ENCODE peak calls at places on chromosome 18, in four cellular contexts. M, Y, O and U are unnamed samples.
A peak's percentile ranks its signal among the peaks of the same experiment; 100 is the strongest.

GRCh38 chr18:58287626-58288289 is 243.7 kb downstream of the NEDD4L start:
- DNase-seq in Y (no peak), O (no peak), M (no peak), U (no peak)

GRCh38 chr18:11994346-11994707 is 13.0 kb downstream of the IMPA2 start:
- DNase-seq in Y (no peak), M (peak; percentile 89), O (peak; percentile 82), U (peak; percentile 93)

GRCh38 chr18:78701753-78702409 is 277.7 kb upstream of the SALL3 start:
- DNase-seq in O (no peak), Y (no peak), M (no peak), U (no peak)

GRCh38 chr18:36471393-36471792 is 173.9 kb downstream of the FHOD3 start:
- DNase-seq in O (no peak), Y (no peak), M (no peak), U (no peak)

GRCh38 chr18:74375999-74376398 is 60.4 kb downstream of the C18orf63 start:
- DNase-seq in O (peak; percentile 54), M (peak; percentile 72), Y (no peak), U (peak; percentile 5)

GRCh38 chr18:74069178-74070050 is 78.2 kb downstream of the FBXO15 start:
- DNase-seq in M (no peak), Y (no peak), O (no peak), U (no peak)

GRCh38 chr18:9135912-9136314 is 668 bp upstream of the ANKRD12 start:
- DNase-seq in M (peak; percentile 49), O (no peak), Y (no peak), U (no peak)

GRCh38 chr18:48602759-48603390 is 64.0 kb downstream of the CTIF start:
- DNase-seq in Y (no peak), M (no peak), O (no peak), U (no peak)

GRCh38 chr18:40925071-40925541 is 1029.9 kb upstream of the PIK3C3 start:
- DNase-seq in O (no peak), Y (no peak), M (peak; percentile 21), U (peak; percentile 66)

GRCh38 chr18:25097119-25098114 is 254.5 kb downstream of the ZNF521 start:
- DNase-seq in O (no peak), M (no peak), Y (no peak), U (peak; percentile 22)

GRCh38 chr18:21904856-21905255 is 164.3 kb downstream of the MIB1 start:
- DNase-seq in M (no peak), O (no peak), Y (no peak), U (no peak)

GRCh38 chr18:36303203-36303844 is 5.8 kb downstream of the FHOD3 start:
- DNase-seq in M (no peak), O (no peak), Y (no peak), U (no peak)

GRCh38 chr18:926946-927345 is 22.3 kb downstream of the ADCYAP1 start:
- DNase-seq in Y (no peak), O (no peak), M (no peak), U (no peak)

GRCh38 chr18:7566587-7567486 is at the start of gene PTPRM:
- DNase-seq in Y (peak; percentile 39), O (peak; percentile 83), M (peak; percentile 95), U (peak; percentile 90)

GRCh38 chr18:48749768-48750167 is 201.0 kb downstream of the SMAD7 start:
- DNase-seq in M (peak; percentile 92), O (peak; percentile 85), Y (no peak), U (peak; percentile 90)

GRCh38 chr18:80245781-80246655 is 1.3 kb downstream of the PARD6G start:
- DNase-seq in Y (no peak), M (no peak), O (no peak), U (no peak)
- H3K4me3 ChIP-seq in Y (no peak overlapping the region), M (no peak overlapping the region), O (peak overlapping the region; percentile 64), U (peak overlapping the region; percentile 68)

DNA sequence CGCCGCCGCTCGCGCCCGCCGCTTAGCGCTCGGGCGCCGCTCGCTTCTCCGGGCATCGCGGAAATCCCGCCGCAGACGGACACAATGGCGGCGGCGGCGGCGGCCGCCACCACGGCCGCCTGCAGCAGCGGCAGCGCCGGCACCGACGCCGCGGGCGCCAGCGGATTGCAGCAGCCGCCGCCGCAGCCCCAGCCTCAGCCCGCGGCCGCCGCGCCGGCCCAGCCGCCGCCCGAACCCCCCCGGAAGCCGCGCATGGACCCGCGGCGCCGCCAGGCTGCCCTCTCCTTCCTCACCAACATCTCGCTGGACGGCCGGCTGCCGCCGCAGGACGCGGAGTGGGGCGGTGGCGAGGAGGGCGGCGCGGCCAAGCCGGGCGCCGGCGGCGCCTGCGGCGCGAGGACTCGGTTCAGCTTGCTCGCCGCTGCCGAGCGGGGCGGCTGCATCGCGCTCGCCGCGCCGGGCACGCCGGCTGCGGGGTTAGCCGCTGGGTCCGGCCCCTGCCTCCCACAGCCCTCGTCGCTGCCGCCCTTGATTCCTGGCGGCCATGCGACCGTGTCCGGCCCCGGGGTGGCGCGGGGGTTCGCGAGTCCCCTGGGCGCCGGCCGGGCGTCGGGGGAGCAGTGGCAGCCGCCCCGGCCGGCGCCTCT is 517 bp downstream of the CABLES1 start:
- DNase-seq in O (no peak), M (peak; percentile 75), Y (peak; percentile 18), U (no peak)
- H3K4me3 ChIP-seq in O (peak overlapping the region; percentile 77), M (peak overlapping the region; percentile 76), Y (no peak overlapping the region), U (peak overlapping the region; percentile 62)

DNA sequence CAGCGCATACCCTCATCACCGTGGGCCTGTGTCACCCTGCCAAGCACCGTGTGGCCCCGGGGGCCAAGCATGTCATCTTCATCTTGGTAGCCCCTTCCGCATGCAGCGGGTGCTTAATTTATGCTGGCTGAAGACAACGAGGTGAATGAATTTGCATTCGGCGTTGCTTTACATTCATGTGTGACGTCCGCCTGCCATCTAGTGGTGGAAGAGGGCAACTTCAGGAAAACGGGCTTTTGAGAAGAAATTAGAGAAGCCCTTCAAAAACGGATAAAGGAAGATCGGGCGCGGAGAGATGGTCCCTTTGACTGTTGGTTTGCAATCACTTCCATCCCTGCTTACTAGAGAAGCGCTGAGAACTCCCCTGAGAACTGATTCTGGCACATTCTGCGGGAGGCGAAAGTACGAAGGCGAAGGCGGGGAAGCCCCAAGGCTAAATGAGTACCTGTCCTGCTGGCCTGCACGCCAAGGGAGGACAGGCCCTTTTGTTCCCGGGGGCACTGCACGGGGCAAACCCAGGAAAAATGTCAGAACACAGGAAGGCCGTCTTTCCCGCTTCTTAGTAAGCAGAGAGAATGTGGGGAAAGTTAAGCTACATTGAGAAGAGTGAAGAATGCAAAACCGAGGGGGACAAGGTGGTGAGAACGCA is 145.9 kb downstream of the ZNF516 start:
- DNase-seq in O (peak; percentile 61), Y (peak; percentile 54), M (peak; percentile 75), U (peak; percentile 82)
- H3K4me3 ChIP-seq in O (no peak overlapping the region), Y (no peak overlapping the region), M (no peak overlapping the region), U (no peak overlapping the region)

GRCh38 chr18:61334491-61334850 is 1.2 kb downstream of the CDH20 start:
- DNase-seq in Y (no peak), M (peak; percentile 32), O (no peak), U (peak; percentile 9)
- H3K4me3 ChIP-seq in Y (no peak overlapping the region), M (peak overlapping the region; percentile 69), O (peak overlapping the region; percentile 52), U (peak overlapping the region; percentile 43)

DNA sequence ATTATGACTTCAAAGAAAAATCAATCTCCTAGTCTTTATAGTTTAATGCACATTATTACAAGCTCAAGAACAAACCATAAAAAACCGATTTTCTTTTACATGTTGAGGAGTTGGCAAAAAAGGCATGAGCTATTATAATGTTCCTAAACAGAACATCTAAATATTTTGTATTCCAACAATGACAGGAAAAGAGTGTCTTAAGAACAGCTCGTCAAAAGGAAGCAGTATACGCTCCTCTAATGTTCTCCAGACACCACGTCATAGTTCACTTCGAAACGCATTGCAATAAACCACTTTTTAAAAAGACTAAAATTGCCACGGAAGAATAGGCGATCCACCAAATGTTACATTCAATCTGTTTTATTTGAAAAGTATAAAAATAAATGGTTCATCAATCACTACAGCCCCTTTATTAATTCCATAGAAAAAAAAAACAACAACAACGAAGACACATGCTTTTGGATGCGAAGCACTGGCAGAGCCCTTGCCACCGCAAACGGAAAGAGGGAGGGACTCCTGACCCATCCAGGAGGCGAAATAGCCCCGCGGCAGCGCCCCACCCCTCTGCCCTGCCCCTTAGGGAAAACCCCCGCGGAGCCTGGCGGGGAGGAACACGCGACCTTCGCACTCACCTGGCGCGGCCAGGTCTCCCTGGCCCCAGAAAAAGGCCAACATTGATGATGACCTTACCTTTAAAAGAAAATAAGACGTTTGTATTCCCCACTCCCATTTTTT is 45.8 kb downstream of the MBP start:
- DNase-seq in M (peak; percentile 48), O (peak; percentile 11), Y (no peak), U (peak; percentile 63)
- H3K4me3 ChIP-seq in M (peak overlapping the region; percentile 51), O (peak overlapping the region; percentile 50), Y (no peak overlapping the region), U (peak overlapping the region; percentile 23)

GRCh38 chr18:13611058-13611615 is 115.2 kb downstream of the FAM210A start:
- DNase-seq in M (peak; percentile 66), Y (no peak), O (peak; percentile 64), U (peak; percentile 45)
- H3K4me3 ChIP-seq in M (peak overlapping the region; percentile 66), Y (peak overlapping the region; percentile 22), O (peak overlapping the region; percentile 42), U (no peak overlapping the region)